ENCODE peak calls at places on chromosomes 1 and 21, in seven cellular contexts. I is activated CD4-positive, alpha-beta T cell treated with anti-CD3 and anti-CD28 coated beads for 24 hours; L is GM20000; P is SHP77 treated with DMSO at 0.1 percent for 48 hours; Z is left ventricle myocardium superior; W is NCI-H446; T is SK-N-SH. V is an unnamed sample.

GRCh38 chr1:113835686-113836290 is 23.5 kb upstream of the RSBN1 start:
- DNase-seq in I (peak), L (peak), P (peak), Z (no peak), W (peak), T (peak), V (peak)

GRCh38 chr1:21667348-21668231 is 1.6 kb downstream of the RAP1GAP start:
- DNase-seq in I (no peak), L (peak), P (no peak), Z (no peak), W (no peak), T (no peak), V (no peak)

GRCh38 chr1:233569636-233570035 is 44.3 kb upstream of the KCNK1 start:
- DNase-seq in I (no peak), L (no peak), P (no peak), Z (no peak), W (peak), T (no peak), V (no peak)

GRCh38 chr1:201241716-201242115 is 41.6 kb upstream of the PKP1 start:
- DNase-seq in I (no peak), L (no peak), P (no peak), Z (no peak), W (no peak), T (no peak), V (no peak)

GRCh38 chr1:33060579-33061083 is 20.3 kb upstream of the AZIN2 start:
- DNase-seq in I (no peak), L (no peak), P (no peak), Z (peak), W (peak), T (no peak), V (no peak)

GRCh38 chr1:226401407-226402303 is 6.2 kb downstream of the PARP1 start:
- DNase-seq in I (no peak), L (no peak), P (no peak), Z (no peak), W (no peak), T (no peak), V (no peak)

GRCh38 chr21:34912022-34912933 is 136.8 kb downstream of the RUNX1 start:
- DNase-seq in I (no peak), L (peak), P (no peak), Z (no peak), W (no peak), T (no peak), V (no peak)

GRCh38 chr1:207867136-207868081 is 43.5 kb downstream of the CD34 start:
- DNase-seq in I (no peak), L (peak), P (no peak), Z (peak), W (no peak), T (peak), V (no peak)

GRCh38 chr1:23752909-23753308 is 9.6 kb downstream of the ELOA start:
- DNase-seq in I (no peak), L (no peak), P (no peak), Z (no peak), W (no peak), T (no peak), V (no peak)

GRCh38 chr1:177341773-177342172 is 171.0 kb downstream of the BRINP2 start:
- DNase-seq in I (no peak), L (no peak), P (no peak), Z (no peak), W (no peak), T (peak), V (no peak)

GRCh38 chr1:55088413-55088812 is 49.1 kb downstream of the PCSK9 start:
- DNase-seq in I (no peak), L (no peak), P (no peak), Z (no peak), W (no peak), T (no peak), V (no peak)

GRCh38 chr1:40305871-40306270 is 11.2 kb downstream of the COL9A2 start:
- DNase-seq in I (no peak), L (no peak), P (no peak), Z (no peak), W (no peak), T (no peak), V (no peak)

GRCh38 chr1:21292991-21293536 is 2.8 kb upstream of the ECE1 start:
- DNase-seq in I (peak), L (peak), P (no peak), Z (peak), W (no peak), T (no peak), V (no peak)

GRCh38 chr1:159071970-159072582 is 4.5 kb downstream of the AIM2 start:
- DNase-seq in I (no peak), L (peak), P (peak), Z (no peak), W (peak), T (peak), V (peak)

GRCh38 chr1:56874689-56875088 is 20.1 kb downstream of the C8A start:
- DNase-seq in I (no peak), L (no peak), P (no peak), Z (no peak), W (no peak), T (no peak), V (no peak)

GRCh38 chr1:6124746-6125365 is 55.3 kb downstream of the CHD5 start:
- DNase-seq in I (no peak), L (no peak), P (no peak), Z (no peak), W (no peak), T (no peak), V (no peak)

V was measured in NCI-H748 treated with DMSO at 0.1 percent for 48 hours.